ENCODE peak calls at places on chromosomes 2 and 18, in five cellular contexts. S is dorsolateral prefrontal cortex; W is stimulated activated CD8-positive, alpha-beta memory T cell treated with anti-CD3 and anti-CD28 coated beads, Interleukin-12 subunit alpha, Interleukin-12 subunit beta, amount 100 ng/mL, for 4 hours; F is A549; T is KG1. A is an unnamed sample.

GRCh38 chr2:128640847-128641360 is 322.2 kb upstream of the HS6ST1 start:
- DNase-seq in S (no peak), W (no peak), F (no peak), T (no peak), A (no peak)

GRCh38 chr2:46335966-46336436 is 38.8 kb downstream of the EPAS1 start:
- DNase-seq in S (no peak), W (no peak), F (peak), T (no peak), A (no peak)

GRCh38 chr2:24749069-24749691 is 44.0 kb downstream of the PTRHD1 start:
- DNase-seq in S (no peak), W (no peak), F (no peak), T (no peak), A (no peak)

GRCh38 chr2:224682121-224682520 is 34.0 kb downstream of the CCDC195 start:
- DNase-seq in S (no peak), W (no peak), F (no peak), T (no peak), A (no peak)

GRCh38 chr2:136116111-136116812 is 1.7 kb downstream of the CXCR4 start:
- DNase-seq in S (no peak), W (peak), F (no peak), T (no peak), A (peak)

GRCh38 chr2:237440819-237441281 is 26.9 kb upstream of the COL6A3 start:
- DNase-seq in S (no peak), W (no peak), F (no peak), T (no peak), A (no peak)

GRCh38 chr2:219637842-219638185 is 10.4 kb downstream of the SLC4A3 start:
- DNase-seq in S (no peak), W (no peak), F (no peak), T (no peak), A (no peak)

GRCh38 chr2:121155502-121156056 is 129.4 kb downstream of the TFCP2L1 start:
- DNase-seq in S (no peak), W (no peak), F (no peak), T (no peak), A (no peak)

GRCh38 chr2:55856936-55857335 is 66.6 kb downstream of the EFEMP1 start:
- DNase-seq in S (no peak), W (no peak), F (no peak), T (no peak), A (no peak)

GRCh38 chr18:30142870-30143269 is 899.7 kb downstream of the DSC3 start:
- DNase-seq in S (no peak), W (no peak), F (no peak), T (no peak), A (no peak)

GRCh38 chr2:118242216-118242615 is 153.9 kb downstream of the INSIG2 start:
- DNase-seq in S (no peak), W (no peak), F (no peak), T (no peak), A (no peak)

GRCh38 chr2:10188211-10188610 is 65.7 kb downstream of the RRM2 start:
- DNase-seq in S (no peak), W (no peak), F (peak), T (no peak), A (no peak)

GRCh38 chr18:63138469-63139340 is 180.9 kb downstream of the BCL2 start:
- DNase-seq in S (no peak), W (no peak), F (no peak), T (no peak), A (no peak)

GRCh38 chr2:217903859-217904613 is 98.8 kb downstream of the TNS1 start:
- DNase-seq in S (peak), W (no peak), F (no peak), T (no peak), A (peak)

GRCh38 chr2:112031473-112031872 is 23.6 kb upstream of the TMEM87B start:
- DNase-seq in S (no peak), W (no peak), F (no peak), T (no peak), A (no peak)

GRCh38 chr2:207692206-207693065 is 19.0 kb upstream of the CCNYL1 start:
- DNase-seq in S (peak), W (no peak), F (peak), T (no peak), A (no peak)

GRCh38 chr2:241728627-241729026 is 5.8 kb upstream of the D2HGDH start:
- DNase-seq in S (peak), W (no peak), F (no peak), T (no peak), A (peak)

GRCh38 chr18:27467073-27467472 is 282.0 kb upstream of the CHST9 start:
- DNase-seq in S (no peak), W (no peak), F (no peak), T (no peak), A (no peak)

GRCh38 chr18:48649231-48649630 is 110.4 kb downstream of the CTIF start:
- DNase-seq in S (no peak), W (no peak), F (no peak), T (no peak), A (no peak)

GRCh38 chr2:181885096-181885495 is 6.4 kb upstream of the ITPRID2 start:
- DNase-seq in S (no peak), W (no peak), F (no peak), T (no peak), A (no peak)

GRCh38 chr2:26033270-26033768 is 565 bp upstream of the RAB10 start:
- DNase-seq in S (peak), W (no peak), F (peak), T (peak), A (no peak)

GRCh38 chr2:26846881-26847662 is 860 bp upstream of the DPYSL5 start:
- DNase-seq in S (no peak), W (no peak), F (no peak), T (no peak), A (no peak)

GRCh38 chr2:38362223-38362622 is 14.8 kb downstream of the ATL2 start:
- DNase-seq in S (no peak), W (no peak), F (no peak), T (no peak), A (no peak)

GRCh38 chr2:96427917-96428316 is 77.2 kb downstream of the NEURL3 start:
- DNase-seq in S (no peak), W (no peak), F (peak), T (no peak), A (no peak)